ENCODE peak calls at places on chromosomes 4 and X, in ten cellular contexts. One of them, this sample, is unnamed.
A peak's percentile ranks its signal among the peaks of the same experiment; 100 is the strongest.

GRCh38 chr4:32775049-32775448 is 2054.9 kb downstream of the PCDH7 start:
- DNase-seq in mammary epithelial cell: no peak
- DNase-seq in ascending aorta: no peak
- DNase-seq in non-pigmented ciliary epithelial cell: no peak
- DNase-seq in activated CD4-positive, alpha-beta T cell treated with anti-CD3 and anti-CD28 coated beads, Interleukin-2, amount 50 U/mL, for 1 hour: no peak
- DNase-seq in ELR: peak; percentile 46
- DNase-seq in activated CD8-positive, alpha-beta memory T cell treated with anti-CD3 and anti-CD28 coated beads, Interleukin-2, amount 50 U/mL, for 4 hours: no peak
- DNase-seq in astrocyte of the cerebellum: peak; percentile 1
- DNase-seq in HT-29: peak; percentile 56
- DNase-seq in stimulated activated naive CD8-positive, alpha-beta T cell treated with anti-CD3 and anti-CD28 coated beads, Interleukin-15, Interleukin-2, amounts not matched to agents 100 U/mL and 50 U/mL, for 24 hours: no peak
- DNase-seq in this sample: peak; percentile 49

GRCh38 chr4:86497131-86497530 is 97.0 kb upstream of the PTPN13 start:
- DNase-seq in HT-29: no peak
- DNase-seq in activated CD8-positive, alpha-beta memory T cell treated with anti-CD3 and anti-CD28 coated beads, Interleukin-2, amount 50 U/mL, for 4 hours: no peak
- DNase-seq in ELR: peak; percentile 4
- DNase-seq in ascending aorta: no peak
- DNase-seq in activated CD4-positive, alpha-beta T cell treated with anti-CD3 and anti-CD28 coated beads, Interleukin-2, amount 50 U/mL, for 1 hour: no peak
- DNase-seq in stimulated activated naive CD8-positive, alpha-beta T cell treated with anti-CD3 and anti-CD28 coated beads, Interleukin-15, Interleukin-2, amounts not matched to agents 100 U/mL and 50 U/mL, for 24 hours: no peak
- DNase-seq in astrocyte of the cerebellum: no peak
- DNase-seq in mammary epithelial cell: peak; percentile 48
- DNase-seq in non-pigmented ciliary epithelial cell: no peak
- DNase-seq in this sample: no peak

GRCh38 chr4:174255790-174256189 is 27.7 kb downstream of the FBXO8 start:
- DNase-seq in ascending aorta: no peak
- DNase-seq in non-pigmented ciliary epithelial cell: peak; percentile 83
- DNase-seq in HT-29: no peak
- DNase-seq in activated CD8-positive, alpha-beta memory T cell treated with anti-CD3 and anti-CD28 coated beads, Interleukin-2, amount 50 U/mL, for 4 hours: no peak
- DNase-seq in astrocyte of the cerebellum: peak; percentile 47
- DNase-seq in stimulated activated naive CD8-positive, alpha-beta T cell treated with anti-CD3 and anti-CD28 coated beads, Interleukin-15, Interleukin-2, amounts not matched to agents 100 U/mL and 50 U/mL, for 24 hours: no peak
- DNase-seq in ELR: peak; percentile 4
- DNase-seq in mammary epithelial cell: no peak
- DNase-seq in activated CD4-positive, alpha-beta T cell treated with anti-CD3 and anti-CD28 coated beads, Interleukin-2, amount 50 U/mL, for 1 hour: no peak
- DNase-seq in this sample: no peak

GRCh38 chr4:118417325-118417724 is 64.5 kb upstream of the PRSS12 start:
- DNase-seq in HT-29: no peak
- DNase-seq in stimulated activated naive CD8-positive, alpha-beta T cell treated with anti-CD3 and anti-CD28 coated beads, Interleukin-15, Interleukin-2, amounts not matched to agents 100 U/mL and 50 U/mL, for 24 hours: no peak
- DNase-seq in ascending aorta: no peak
- DNase-seq in astrocyte of the cerebellum: no peak
- DNase-seq in activated CD8-positive, alpha-beta memory T cell treated with anti-CD3 and anti-CD28 coated beads, Interleukin-2, amount 50 U/mL, for 4 hours: no peak
- DNase-seq in ELR: no peak
- DNase-seq in non-pigmented ciliary epithelial cell: peak; percentile 76
- DNase-seq in activated CD4-positive, alpha-beta T cell treated with anti-CD3 and anti-CD28 coated beads, Interleukin-2, amount 50 U/mL, for 1 hour: no peak
- DNase-seq in mammary epithelial cell: peak; percentile 93
- DNase-seq in this sample: no peak

GRCh38 chrX:27598312-27598711 is 8.2 kb downstream of the DCAF8L2 start:
- DNase-seq in activated CD8-positive, alpha-beta memory T cell treated with anti-CD3 and anti-CD28 coated beads, Interleukin-2, amount 50 U/mL, for 4 hours: no peak
- DNase-seq in HT-29: peak; percentile 2
- DNase-seq in mammary epithelial cell: peak; percentile 10
- DNase-seq in stimulated activated naive CD8-positive, alpha-beta T cell treated with anti-CD3 and anti-CD28 coated beads, Interleukin-15, Interleukin-2, amounts not matched to agents 100 U/mL and 50 U/mL, for 24 hours: no peak
- DNase-seq in ascending aorta: no peak
- DNase-seq in activated CD4-positive, alpha-beta T cell treated with anti-CD3 and anti-CD28 coated beads, Interleukin-2, amount 50 U/mL, for 1 hour: no peak
- DNase-seq in ELR: no peak
- DNase-seq in non-pigmented ciliary epithelial cell: no peak
- DNase-seq in astrocyte of the cerebellum: no peak
- DNase-seq in this sample: no peak

GRCh38 chr4:119697887-119698393 is 69.3 kb upstream of the PDE5A start:
- DNase-seq in mammary epithelial cell: no peak
- DNase-seq in non-pigmented ciliary epithelial cell: no peak
- DNase-seq in astrocyte of the cerebellum: no peak
- DNase-seq in activated CD8-positive, alpha-beta memory T cell treated with anti-CD3 and anti-CD28 coated beads, Interleukin-2, amount 50 U/mL, for 4 hours: no peak
- DNase-seq in stimulated activated naive CD8-positive, alpha-beta T cell treated with anti-CD3 and anti-CD28 coated beads, Interleukin-15, Interleukin-2, amounts not matched to agents 100 U/mL and 50 U/mL, for 24 hours: no peak
- DNase-seq in activated CD4-positive, alpha-beta T cell treated with anti-CD3 and anti-CD28 coated beads, Interleukin-2, amount 50 U/mL, for 1 hour: no peak
- DNase-seq in ELR: no peak
- DNase-seq in ascending aorta: no peak
- DNase-seq in HT-29: no peak
- DNase-seq in this sample: no peak

GRCh38 chr4:48222491-48222890 is 47.1 kb downstream of the TEC start:
- DNase-seq in HT-29: no peak
- DNase-seq in mammary epithelial cell: no peak
- DNase-seq in ELR: no peak
- DNase-seq in activated CD8-positive, alpha-beta memory T cell treated with anti-CD3 and anti-CD28 coated beads, Interleukin-2, amount 50 U/mL, for 4 hours: no peak
- DNase-seq in activated CD4-positive, alpha-beta T cell treated with anti-CD3 and anti-CD28 coated beads, Interleukin-2, amount 50 U/mL, for 1 hour: no peak
- DNase-seq in ascending aorta: no peak
- DNase-seq in non-pigmented ciliary epithelial cell: no peak
- DNase-seq in astrocyte of the cerebellum: no peak
- DNase-seq in stimulated activated naive CD8-positive, alpha-beta T cell treated with anti-CD3 and anti-CD28 coated beads, Interleukin-15, Interleukin-2, amounts not matched to agents 100 U/mL and 50 U/mL, for 24 hours: no peak
- DNase-seq in this sample: no peak

GRCh38 chr4:81259151-81259550 is 44.1 kb upstream of the PRKG2 start:
- DNase-seq in stimulated activated naive CD8-positive, alpha-beta T cell treated with anti-CD3 and anti-CD28 coated beads, Interleukin-15, Interleukin-2, amounts not matched to agents 100 U/mL and 50 U/mL, for 24 hours: no peak
- DNase-seq in astrocyte of the cerebellum: no peak
- DNase-seq in ascending aorta: no peak
- DNase-seq in activated CD4-positive, alpha-beta T cell treated with anti-CD3 and anti-CD28 coated beads, Interleukin-2, amount 50 U/mL, for 1 hour: no peak
- DNase-seq in activated CD8-positive, alpha-beta memory T cell treated with anti-CD3 and anti-CD28 coated beads, Interleukin-2, amount 50 U/mL, for 4 hours: no peak
- DNase-seq in HT-29: no peak
- DNase-seq in mammary epithelial cell: no peak
- DNase-seq in ELR: no peak
- DNase-seq in non-pigmented ciliary epithelial cell: no peak
- DNase-seq in this sample: no peak

GRCh38 chr4:42915484-42915883 is 23.0 kb downstream of the GRXCR1 start:
- DNase-seq in ELR: peak; percentile 16
- DNase-seq in stimulated activated naive CD8-positive, alpha-beta T cell treated with anti-CD3 and anti-CD28 coated beads, Interleukin-15, Interleukin-2, amounts not matched to agents 100 U/mL and 50 U/mL, for 24 hours: no peak
- DNase-seq in astrocyte of the cerebellum: no peak
- DNase-seq in activated CD4-positive, alpha-beta T cell treated with anti-CD3 and anti-CD28 coated beads, Interleukin-2, amount 50 U/mL, for 1 hour: no peak
- DNase-seq in ascending aorta: no peak
- DNase-seq in non-pigmented ciliary epithelial cell: no peak
- DNase-seq in HT-29: peak; percentile 36
- DNase-seq in mammary epithelial cell: peak; percentile 15
- DNase-seq in activated CD8-positive, alpha-beta memory T cell treated with anti-CD3 and anti-CD28 coated beads, Interleukin-2, amount 50 U/mL, for 4 hours: no peak
- DNase-seq in this sample: peak; percentile 1

GRCh38 chrX:118519411-118520205 is 24.0 kb downstream of the DOCK11 start:
- DNase-seq in mammary epithelial cell: peak; percentile 15
- DNase-seq in activated CD4-positive, alpha-beta T cell treated with anti-CD3 and anti-CD28 coated beads, Interleukin-2, amount 50 U/mL, for 1 hour: no peak
- DNase-seq in ascending aorta: no peak
- DNase-seq in activated CD8-positive, alpha-beta memory T cell treated with anti-CD3 and anti-CD28 coated beads, Interleukin-2, amount 50 U/mL, for 4 hours: no peak
- DNase-seq in HT-29: no peak
- DNase-seq in ELR: peak; percentile 63
- DNase-seq in astrocyte of the cerebellum: no peak
- DNase-seq in non-pigmented ciliary epithelial cell: no peak
- DNase-seq in stimulated activated naive CD8-positive, alpha-beta T cell treated with anti-CD3 and anti-CD28 coated beads, Interleukin-15, Interleukin-2, amounts not matched to agents 100 U/mL and 50 U/mL, for 24 hours: no peak
- DNase-seq in this sample: no peak

GRCh38 chr4:180380733-180381132 is 1862.5 kb upstream of the TENM3 start:
- DNase-seq in non-pigmented ciliary epithelial cell: peak; percentile 23
- DNase-seq in HT-29: no peak
- DNase-seq in ascending aorta: no peak
- DNase-seq in ELR: peak; percentile 83
- DNase-seq in stimulated activated naive CD8-positive, alpha-beta T cell treated with anti-CD3 and anti-CD28 coated beads, Interleukin-15, Interleukin-2, amounts not matched to agents 100 U/mL and 50 U/mL, for 24 hours: no peak
- DNase-seq in mammary epithelial cell: peak; percentile 88
- DNase-seq in activated CD4-positive, alpha-beta T cell treated with anti-CD3 and anti-CD28 coated beads, Interleukin-2, amount 50 U/mL, for 1 hour: no peak
- DNase-seq in activated CD8-positive, alpha-beta memory T cell treated with anti-CD3 and anti-CD28 coated beads, Interleukin-2, amount 50 U/mL, for 4 hours: no peak
- DNase-seq in astrocyte of the cerebellum: peak; percentile 8
- DNase-seq in this sample: peak; percentile 31

GRCh38 chr4:41930139-41930831 is 4.9 kb upstream of the TMEM33 start:
- DNase-seq in astrocyte of the cerebellum: no peak
- DNase-seq in activated CD4-positive, alpha-beta T cell treated with anti-CD3 and anti-CD28 coated beads, Interleukin-2, amount 50 U/mL, for 1 hour: no peak
- DNase-seq in HT-29: no peak
- DNase-seq in activated CD8-positive, alpha-beta memory T cell treated with anti-CD3 and anti-CD28 coated beads, Interleukin-2, amount 50 U/mL, for 4 hours: no peak
- DNase-seq in stimulated activated naive CD8-positive, alpha-beta T cell treated with anti-CD3 and anti-CD28 coated beads, Interleukin-15, Interleukin-2, amounts not matched to agents 100 U/mL and 50 U/mL, for 24 hours: no peak
- DNase-seq in mammary epithelial cell: no peak
- DNase-seq in ascending aorta: no peak
- DNase-seq in ELR: no peak
- DNase-seq in non-pigmented ciliary epithelial cell: no peak
- DNase-seq in this sample: no peak

GRCh38 chrX:55758033-55758432 is 40.5 kb downstream of the RRAGB start:
- DNase-seq in activated CD4-positive, alpha-beta T cell treated with anti-CD3 and anti-CD28 coated beads, Interleukin-2, amount 50 U/mL, for 1 hour: no peak
- DNase-seq in non-pigmented ciliary epithelial cell: peak; percentile 28
- DNase-seq in astrocyte of the cerebellum: no peak
- DNase-seq in ELR: peak; percentile 47
- DNase-seq in mammary epithelial cell: no peak
- DNase-seq in HT-29: no peak
- DNase-seq in ascending aorta: no peak
- DNase-seq in stimulated activated naive CD8-positive, alpha-beta T cell treated with anti-CD3 and anti-CD28 coated beads, Interleukin-15, Interleukin-2, amounts not matched to agents 100 U/mL and 50 U/mL, for 24 hours: no peak
- DNase-seq in activated CD8-positive, alpha-beta memory T cell treated with anti-CD3 and anti-CD28 coated beads, Interleukin-2, amount 50 U/mL, for 4 hours: no peak
- DNase-seq in this sample: no peak

GRCh38 chr4:19776021-19776459 is 475.7 kb upstream of the SLIT2 start:
- DNase-seq in ELR: peak; percentile 96
- DNase-seq in activated CD8-positive, alpha-beta memory T cell treated with anti-CD3 and anti-CD28 coated beads, Interleukin-2, amount 50 U/mL, for 4 hours: no peak
- DNase-seq in HT-29: no peak
- DNase-seq in non-pigmented ciliary epithelial cell: peak; percentile 88
- DNase-seq in activated CD4-positive, alpha-beta T cell treated with anti-CD3 and anti-CD28 coated beads, Interleukin-2, amount 50 U/mL, for 1 hour: no peak
- DNase-seq in mammary epithelial cell: peak; percentile 80
- DNase-seq in stimulated activated naive CD8-positive, alpha-beta T cell treated with anti-CD3 and anti-CD28 coated beads, Interleukin-15, Interleukin-2, amounts not matched to agents 100 U/mL and 50 U/mL, for 24 hours: no peak
- DNase-seq in astrocyte of the cerebellum: peak; percentile 90
- DNase-seq in ascending aorta: no peak
- DNase-seq in this sample: no peak

GRCh38 chrX:37060999-37061398 is 52.8 kb downstream of the FAM47C start:
- DNase-seq in mammary epithelial cell: peak; percentile 46
- DNase-seq in stimulated activated naive CD8-positive, alpha-beta T cell treated with anti-CD3 and anti-CD28 coated beads, Interleukin-15, Interleukin-2, amounts not matched to agents 100 U/mL and 50 U/mL, for 24 hours: no peak
- DNase-seq in ascending aorta: no peak
- DNase-seq in non-pigmented ciliary epithelial cell: peak; percentile 9
- DNase-seq in activated CD8-positive, alpha-beta memory T cell treated with anti-CD3 and anti-CD28 coated beads, Interleukin-2, amount 50 U/mL, for 4 hours: no peak
- DNase-seq in astrocyte of the cerebellum: peak; percentile 31
- DNase-seq in ELR: peak; percentile 27
- DNase-seq in HT-29: peak; percentile 68
- DNase-seq in activated CD4-positive, alpha-beta T cell treated with anti-CD3 and anti-CD28 coated beads, Interleukin-2, amount 50 U/mL, for 1 hour: no peak
- DNase-seq in this sample: peak; percentile 52

GRCh38 chr4:38322709-38323108 is 341.3 kb upstream of the KLF3 start:
- DNase-seq in ELR: peak; percentile 64
- DNase-seq in HT-29: no peak
- DNase-seq in ascending aorta: no peak
- DNase-seq in astrocyte of the cerebellum: peak; percentile 80
- DNase-seq in stimulated activated naive CD8-positive, alpha-beta T cell treated with anti-CD3 and anti-CD28 coated beads, Interleukin-15, Interleukin-2, amounts not matched to agents 100 U/mL and 50 U/mL, for 24 hours: no peak
- DNase-seq in mammary epithelial cell: no peak
- DNase-seq in activated CD8-positive, alpha-beta memory T cell treated with anti-CD3 and anti-CD28 coated beads, Interleukin-2, amount 50 U/mL, for 4 hours: no peak
- DNase-seq in activated CD4-positive, alpha-beta T cell treated with anti-CD3 and anti-CD28 coated beads, Interleukin-2, amount 50 U/mL, for 1 hour: no peak
- DNase-seq in non-pigmented ciliary epithelial cell: no peak
- DNase-seq in this sample: peak; percentile 55

GRCh38 chr4:149885896-149886295 is 70.3 kb upstream of the IQCM start:
- DNase-seq in astrocyte of the cerebellum: no peak
- DNase-seq in ascending aorta: no peak
- DNase-seq in activated CD8-positive, alpha-beta memory T cell treated with anti-CD3 and anti-CD28 coated beads, Interleukin-2, amount 50 U/mL, for 4 hours: no peak
- DNase-seq in HT-29: no peak
- DNase-seq in non-pigmented ciliary epithelial cell: peak; percentile 50
- DNase-seq in ELR: peak; percentile 78
- DNase-seq in stimulated activated naive CD8-positive, alpha-beta T cell treated with anti-CD3 and anti-CD28 coated beads, Interleukin-15, Interleukin-2, amounts not matched to agents 100 U/mL and 50 U/mL, for 24 hours: no peak
- DNase-seq in mammary epithelial cell: peak; percentile 21
- DNase-seq in activated CD4-positive, alpha-beta T cell treated with anti-CD3 and anti-CD28 coated beads, Interleukin-2, amount 50 U/mL, for 1 hour: no peak
- DNase-seq in this sample: no peak

GRCh38 chr4:60241886-60242285 is 958.2 kb upstream of the ADGRL3 start:
- DNase-seq in non-pigmented ciliary epithelial cell: no peak
- DNase-seq in ascending aorta: no peak
- DNase-seq in stimulated activated naive CD8-positive, alpha-beta T cell treated with anti-CD3 and anti-CD28 coated beads, Interleukin-15, Interleukin-2, amounts not matched to agents 100 U/mL and 50 U/mL, for 24 hours: no peak
- DNase-seq in astrocyte of the cerebellum: no peak
- DNase-seq in ELR: no peak
- DNase-seq in HT-29: no peak
- DNase-seq in activated CD4-positive, alpha-beta T cell treated with anti-CD3 and anti-CD28 coated beads, Interleukin-2, amount 50 U/mL, for 1 hour: no peak
- DNase-seq in mammary epithelial cell: no peak
- DNase-seq in activated CD8-positive, alpha-beta memory T cell treated with anti-CD3 and anti-CD28 coated beads, Interleukin-2, amount 50 U/mL, for 4 hours: no peak
- DNase-seq in this sample: no peak

GRCh38 chrX:39196192-39197102 is 395.2 kb downstream of the MID1IP1 start:
- DNase-seq in astrocyte of the cerebellum: peak; percentile 55
- DNase-seq in ascending aorta: peak; percentile 71
- DNase-seq in stimulated activated naive CD8-positive, alpha-beta T cell treated with anti-CD3 and anti-CD28 coated beads, Interleukin-15, Interleukin-2, amounts not matched to agents 100 U/mL and 50 U/mL, for 24 hours: peak; percentile 45
- DNase-seq in activated CD8-positive, alpha-beta memory T cell treated with anti-CD3 and anti-CD28 coated beads, Interleukin-2, amount 50 U/mL, for 4 hours: peak; percentile 32
- DNase-seq in mammary epithelial cell: peak; percentile 72
- DNase-seq in non-pigmented ciliary epithelial cell: no peak
- DNase-seq in activated CD4-positive, alpha-beta T cell treated with anti-CD3 and anti-CD28 coated beads, Interleukin-2, amount 50 U/mL, for 1 hour: peak; percentile 19
- DNase-seq in ELR: peak; percentile 24
- DNase-seq in HT-29: peak; percentile 44
- DNase-seq in this sample: peak; percentile 81

GRCh38 chr4:52640808-52641595 is 18.1 kb downstream of the USP46 start:
- DNase-seq in stimulated activated naive CD8-positive, alpha-beta T cell treated with anti-CD3 and anti-CD28 coated beads, Interleukin-15, Interleukin-2, amounts not matched to agents 100 U/mL and 50 U/mL, for 24 hours: no peak
- DNase-seq in non-pigmented ciliary epithelial cell: no peak
- DNase-seq in activated CD8-positive, alpha-beta memory T cell treated with anti-CD3 and anti-CD28 coated beads, Interleukin-2, amount 50 U/mL, for 4 hours: no peak
- DNase-seq in mammary epithelial cell: peak; percentile 65
- DNase-seq in astrocyte of the cerebellum: no peak
- DNase-seq in ascending aorta: no peak
- DNase-seq in HT-29: no peak
- DNase-seq in ELR: peak; percentile 60
- DNase-seq in activated CD4-positive, alpha-beta T cell treated with anti-CD3 and anti-CD28 coated beads, Interleukin-2, amount 50 U/mL, for 1 hour: no peak
- DNase-seq in this sample: no peak

GRCh38 chr4:38162240-38162784 is 202.1 kb downstream of the PTTG2 start:
- DNase-seq in ascending aorta: peak; percentile 37
- DNase-seq in activated CD4-positive, alpha-beta T cell treated with anti-CD3 and anti-CD28 coated beads, Interleukin-2, amount 50 U/mL, for 1 hour: no peak
- DNase-seq in HT-29: peak; percentile 91
- DNase-seq in activated CD8-positive, alpha-beta memory T cell treated with anti-CD3 and anti-CD28 coated beads, Interleukin-2, amount 50 U/mL, for 4 hours: no peak
- DNase-seq in stimulated activated naive CD8-positive, alpha-beta T cell treated with anti-CD3 and anti-CD28 coated beads, Interleukin-15, Interleukin-2, amounts not matched to agents 100 U/mL and 50 U/mL, for 24 hours: no peak
- DNase-seq in non-pigmented ciliary epithelial cell: no peak
- DNase-seq in mammary epithelial cell: peak; percentile 72
- DNase-seq in ELR: peak; percentile 91
- DNase-seq in astrocyte of the cerebellum: peak; percentile 86
- DNase-seq in this sample: no peak

GRCh38 chr4:15778742-15779231 is 659 bp downstream of the CD38 start:
- DNase-seq in activated CD4-positive, alpha-beta T cell treated with anti-CD3 and anti-CD28 coated beads, Interleukin-2, amount 50 U/mL, for 1 hour: peak; percentile 35
- DNase-seq in mammary epithelial cell: no peak
- DNase-seq in astrocyte of the cerebellum: no peak
- DNase-seq in HT-29: no peak
- DNase-seq in activated CD8-positive, alpha-beta memory T cell treated with anti-CD3 and anti-CD28 coated beads, Interleukin-2, amount 50 U/mL, for 4 hours: peak; percentile 35
- DNase-seq in stimulated activated naive CD8-positive, alpha-beta T cell treated with anti-CD3 and anti-CD28 coated beads, Interleukin-15, Interleukin-2, amounts not matched to agents 100 U/mL and 50 U/mL, for 24 hours: peak; percentile 74
- DNase-seq in non-pigmented ciliary epithelial cell: no peak
- DNase-seq in ELR: peak; percentile 26
- DNase-seq in ascending aorta: no peak
- DNase-seq in this sample: no peak

GRCh38 chr4:67480810-67481209 is 64.5 kb downstream of the CENPC start:
- DNase-seq in stimulated activated naive CD8-positive, alpha-beta T cell treated with anti-CD3 and anti-CD28 coated beads, Interleukin-15, Interleukin-2, amounts not matched to agents 100 U/mL and 50 U/mL, for 24 hours: no peak
- DNase-seq in ascending aorta: no peak
- DNase-seq in activated CD8-positive, alpha-beta memory T cell treated with anti-CD3 and anti-CD28 coated beads, Interleukin-2, amount 50 U/mL, for 4 hours: no peak
- DNase-seq in activated CD4-positive, alpha-beta T cell treated with anti-CD3 and anti-CD28 coated beads, Interleukin-2, amount 50 U/mL, for 1 hour: no peak
- DNase-seq in mammary epithelial cell: no peak
- DNase-seq in non-pigmented ciliary epithelial cell: no peak
- DNase-seq in HT-29: no peak
- DNase-seq in ELR: no peak
- DNase-seq in astrocyte of the cerebellum: no peak
- DNase-seq in this sample: no peak